ENCODE peak calls at places on chromosomes 3 and 15, in five cellular contexts. R is A549, X is H1, C is HepG2, E is K562. U is an unnamed sample.

GRCh38 chr3:53074761-53075742 is 29.2 kb upstream of the SFMBT1 start:
- DNase-seq in R (no peak), X (no peak), C (no peak), E (no peak), U (no peak)

GRCh38 chr3:45145681-45146614 is at the start of gene CDCP1:
- DNase-seq in R (peak), X (no peak), C (no peak), E (peak), U (no peak)

GRCh38 chr3:125107861-125108567 is 52.2 kb upstream of the HEG1 start:
- DNase-seq in R (no peak), X (no peak), C (no peak), E (no peak), U (peak)

GRCh38 chr15:56440226-56440770 is 24.6 kb downstream of the MNS1 start:
- DNase-seq in R (no peak), X (no peak), C (no peak), E (no peak), U (no peak)

GRCh38 chr3:162141232-162141631 is 644.6 kb downstream of the OTOL1 start:
- DNase-seq in R (no peak), X (no peak), C (no peak), E (no peak), U (no peak)

GRCh38 chr3:98697225-98697624 is 65.9 kb upstream of the ST3GAL6 start:
- DNase-seq in R (no peak), X (no peak), C (no peak), E (no peak), U (no peak)

GRCh38 chr3:190526787-190527767 is 13.2 kb downstream of the IL1RAP start:
- DNase-seq in R (no peak), X (no peak), C (peak), E (no peak), U (no peak)

GRCh38 chr15:75031773-75032302 is 8.4 kb downstream of the PPCDC start:
- DNase-seq in R (no peak), X (no peak), C (no peak), E (no peak), U (peak)

GRCh38 chr15:26772588-26773484 is at the start of gene GABRB3:
- DNase-seq in R (peak), X (no peak), C (no peak), E (no peak), U (no peak)

GRCh38 chr15:100338971-100339444 is 2.8 kb downstream of the ADAMTS17 start:
- DNase-seq in R (peak), X (no peak), C (peak), E (no peak), U (peak)

GRCh38 chr3:174355505-174355904 is 503.6 kb upstream of the NAALADL2 start:
- DNase-seq in R (no peak), X (no peak), C (no peak), E (no peak), U (peak)

GRCh38 chr3:156519758-156520162 is 35.2 kb downstream of the SSR3 start:
- DNase-seq in R (no peak), X (no peak), C (no peak), E (no peak), U (no peak)

GRCh38 chr3:161781381-161781780 is 284.8 kb downstream of the OTOL1 start:
- DNase-seq in R (no peak), X (no peak), C (peak), E (no peak), U (no peak)

GRCh38 chr3:52244061-52244628 is 1.4 kb upstream of the PPM1M start:
- DNase-seq in R (no peak), X (no peak), C (no peak), E (no peak), U (peak)

GRCh38 chr15:100765458-100766224 is 114.0 kb upstream of the ALDH1A3 start:
- DNase-seq in R (no peak), X (no peak), C (no peak), E (no peak), U (no peak)

GRCh38 chr3:59444293-59444671 is 394.5 kb upstream of the CFAP20DC start:
- DNase-seq in R (no peak), X (no peak), C (no peak), E (no peak), U (no peak)

GRCh38 chr15:86915811-86916331 is 836.2 kb downstream of the AGBL1 start:
- DNase-seq in R (peak), X (no peak), C (peak), E (peak), U (no peak)

GRCh38 chr3:42852443-42852842 is 23.2 kb downstream of the CYP8B1 start:
- DNase-seq in R (no peak), X (no peak), C (no peak), E (peak), U (no peak)

GRCh38 chr15:25176991-25177954 is 222.5 kb downstream of the SNRPN start:
- DNase-seq in R (no peak), X (no peak), C (no peak), E (no peak), U (no peak)

GRCh38 chr15:66921319-66921718 is 144.1 kb upstream of the SMAD3 start:
- DNase-seq in R (no peak), X (no peak), C (no peak), E (no peak), U (peak)

GRCh38 chr15:77983091-77983707 is 94.3 kb downstream of the TBC1D2B start:
- DNase-seq in R (no peak), X (no peak), C (peak), E (no peak), U (no peak)

GRCh38 chr3:148643389-148643840 is 54.3 kb upstream of the AGTR1 start:
- DNase-seq in R (no peak), X (no peak), C (no peak), E (no peak), U (no peak)

GRCh38 chr15:52103217-52104207 is 9.1 kb downstream of the BCL2L10 start:
- DNase-seq in R (peak), X (no peak), C (peak), E (no peak), U (peak)

GRCh38 chr15:52419494-52419893 is 109.2 kb downstream of the MYO5A start:
- DNase-seq in R (no peak), X (no peak), C (no peak), E (no peak), U (peak)

GRCh38 chr15:47196057-47196456 is 521.2 kb upstream of the SEMA6D start:
- DNase-seq in R (peak), X (peak), C (peak), E (peak), U (peak)
- TF ChIP-seq POLR2A in R (no peak), X (no peak), C (no peak), E (no peak), U (no peak)

GRCh38 chr3:64080839-64081630 is 57.7 kb upstream of the PSMD6 start:
- DNase-seq in R (no peak), X (no peak), C (no peak), E (no peak), U (no peak)

GRCh38 chr3:64082411-64082810 is 59.1 kb upstream of the PSMD6 start:
- DNase-seq in R (no peak), X (no peak), C (no peak), E (no peak), U (no peak)

GRCh38 chr3:64083588-64083974 is 60.3 kb upstream of the PSMD6 start:
- DNase-seq in R (no peak), X (no peak), C (no peak), E (no peak), U (no peak)

GRCh38 chr3:64084640-64085039 is 61.3 kb upstream of the PSMD6 start:
- DNase-seq in R (peak), X (no peak), C (peak), E (no peak), U (no peak)

DNA sequence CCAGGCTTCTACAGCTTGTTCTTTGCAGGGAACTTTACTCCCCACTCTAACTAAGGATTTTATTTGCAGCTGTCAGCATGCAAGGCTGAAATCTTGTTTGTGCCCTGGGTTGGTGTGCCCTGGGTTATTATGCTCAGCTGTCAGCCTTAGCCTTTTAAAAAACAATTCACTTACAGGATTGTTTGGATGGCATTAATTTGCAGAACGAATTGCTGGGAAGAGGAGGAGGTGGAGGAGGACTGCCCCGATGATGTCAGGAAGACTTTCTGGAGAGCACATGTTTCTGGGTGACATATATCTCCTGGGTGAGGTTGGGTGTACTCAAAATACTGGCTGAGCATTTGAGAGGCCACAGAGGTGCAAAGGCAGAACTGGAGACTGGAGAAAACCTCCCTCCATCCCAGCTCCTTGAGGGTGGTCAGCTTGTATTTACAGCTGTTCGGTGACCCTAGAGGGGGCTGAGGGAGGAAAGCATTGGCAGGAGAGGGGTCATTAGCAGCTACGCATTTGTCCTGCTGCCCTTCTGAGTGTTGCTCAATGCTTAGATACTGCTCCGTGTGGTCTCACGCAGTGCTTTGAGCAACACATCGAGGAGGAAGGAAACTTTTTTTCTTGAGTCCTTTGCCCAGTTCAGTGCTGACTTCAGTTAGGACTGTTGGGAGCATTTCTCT is 59.8 kb upstream of the PSMD6 start:
- DNase-seq in R (no peak), X (no peak), C (no peak), E (no peak), U (no peak)
- TF ChIP-seq JUN in R (no peak), X (no peak), C (no peak), E (no peak), U (no peak)

DNA sequence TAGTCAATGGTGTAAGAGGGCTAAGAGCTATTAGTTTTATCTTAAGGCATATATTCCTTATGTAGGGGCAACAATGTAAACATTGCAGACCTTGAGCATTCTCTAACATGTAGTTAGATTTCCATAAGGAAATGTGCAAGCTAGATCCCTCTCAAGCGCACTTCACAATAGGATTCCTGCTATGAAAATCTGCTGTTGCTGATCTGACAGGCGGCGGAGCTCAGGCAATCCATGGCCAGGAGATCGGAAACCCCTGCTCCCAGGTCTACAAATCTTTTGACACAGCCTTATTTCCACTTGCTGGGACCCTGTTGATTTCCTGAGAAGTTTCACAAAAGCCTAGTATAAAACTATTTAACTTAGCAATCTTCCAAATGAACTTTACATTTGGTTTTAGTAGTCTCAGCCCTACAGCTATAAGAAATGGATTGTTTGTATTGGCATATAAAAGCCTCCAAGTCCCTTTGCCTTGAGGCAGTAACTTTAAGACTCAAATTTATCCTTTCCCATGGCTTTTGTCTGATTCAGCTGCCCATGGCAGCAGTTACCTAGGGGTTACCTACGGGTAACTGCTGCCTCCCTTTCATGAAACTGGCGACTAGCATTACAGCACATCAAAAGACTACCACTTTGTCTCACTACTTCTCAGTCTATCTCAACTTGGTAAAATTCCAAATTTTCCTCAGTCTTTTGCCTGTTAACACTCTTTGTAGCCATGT is 22.7 kb downstream of the TRA2B start:
- DNase-seq in R (no peak), X (no peak), C (no peak), E (no peak), U (no peak)
- TF ChIP-seq POLR2A in R (no peak), X (no peak), C (no peak), E (peak), U (no peak)

GRCh38 chr3:165815682-165816081 is 21.5 kb downstream of the BCHE start:
- DNase-seq in R (no peak), X (no peak), C (no peak), E (no peak), U (no peak)

GRCh38 chr3:165817160-165817709 is 20.0 kb downstream of the BCHE start:
- DNase-seq in R (no peak), X (no peak), C (no peak), E (no peak), U (no peak)

GRCh38 chr3:165816209-165816608 is 21.0 kb downstream of the BCHE start:
- DNase-seq in R (no peak), X (no peak), C (no peak), E (no peak), U (no peak)

DNA sequence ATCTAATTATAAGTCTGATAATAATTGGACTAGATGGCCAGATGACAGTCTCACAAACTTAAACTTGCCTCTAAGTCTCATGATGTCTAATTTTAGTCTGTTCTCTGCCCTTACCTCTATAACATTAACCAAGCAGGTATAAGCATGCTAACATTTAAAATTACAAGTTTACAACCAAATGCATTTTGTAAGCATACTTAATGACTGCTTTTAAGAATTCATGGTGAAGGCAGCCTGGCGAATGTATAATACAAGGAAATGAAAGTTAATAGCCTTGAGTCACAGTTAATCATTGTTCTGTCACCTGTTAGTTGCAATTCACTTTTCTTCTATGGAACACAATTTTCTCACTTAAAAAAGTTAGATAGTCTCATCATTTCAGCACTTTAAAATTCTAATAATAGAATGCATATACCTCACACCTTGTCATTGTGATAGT is 16.5 kb downstream of the BCHE start:
- DNase-seq in R (no peak), X (no peak), C (no peak), E (no peak), U (peak)
- TF ChIP-seq JUN in R (no peak), X (no peak), C (no peak), E (no peak), U (no peak)

DNA sequence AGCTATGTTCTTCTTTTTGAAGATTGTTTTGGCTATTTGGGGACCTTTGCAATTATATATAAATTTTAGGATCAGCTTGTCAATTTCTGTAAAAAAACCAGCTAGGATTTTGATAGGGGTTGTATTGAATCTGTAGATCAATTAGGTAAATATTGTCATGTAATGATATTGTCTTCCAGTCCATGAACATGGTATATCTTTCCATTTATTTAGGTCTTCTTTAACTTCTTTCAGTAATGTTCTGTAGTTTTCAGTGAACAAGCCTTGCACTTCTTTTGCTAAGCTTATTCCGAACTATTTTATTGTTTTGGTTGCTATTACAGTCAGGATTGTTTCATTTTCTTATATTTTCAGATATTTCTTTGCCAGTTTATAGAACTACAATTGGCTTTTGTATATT is 175.8 kb upstream of the RARB start:
- DNase-seq in R (no peak), X (no peak), C (no peak), E (no peak), U (no peak)
- TF ChIP-seq POLR2A in R (no peak), X (no peak), C (no peak), E (no peak), U (no peak)

GRCh38 chr15:64748251-64748650 is 27.1 kb downstream of the RBPMS2 start:
- DNase-seq in R (no peak), X (no peak), C (no peak), E (no peak), U (no peak)

GRCh38 chr15:64746921-64747320 is 28.5 kb downstream of the RBPMS2 start:
- DNase-seq in R (no peak), X (no peak), C (no peak), E (no peak), U (no peak)

GRCh38 chr15:64746356-64746755 is 29.0 kb downstream of the RBPMS2 start:
- DNase-seq in R (no peak), X (no peak), C (no peak), E (no peak), U (no peak)

GRCh38 chr15:64749167-64749566 is 26.2 kb downstream of the RBPMS2 start:
- DNase-seq in R (no peak), X (no peak), C (no peak), E (no peak), U (no peak)

GRCh38 chr15:64747578-64747977 is 27.8 kb downstream of the RBPMS2 start:
- DNase-seq in R (no peak), X (no peak), C (no peak), E (no peak), U (no peak)
- TF ChIP-seq JUN in R (no peak), X (no peak), C (no peak), E (no peak), U (no peak)

DNA sequence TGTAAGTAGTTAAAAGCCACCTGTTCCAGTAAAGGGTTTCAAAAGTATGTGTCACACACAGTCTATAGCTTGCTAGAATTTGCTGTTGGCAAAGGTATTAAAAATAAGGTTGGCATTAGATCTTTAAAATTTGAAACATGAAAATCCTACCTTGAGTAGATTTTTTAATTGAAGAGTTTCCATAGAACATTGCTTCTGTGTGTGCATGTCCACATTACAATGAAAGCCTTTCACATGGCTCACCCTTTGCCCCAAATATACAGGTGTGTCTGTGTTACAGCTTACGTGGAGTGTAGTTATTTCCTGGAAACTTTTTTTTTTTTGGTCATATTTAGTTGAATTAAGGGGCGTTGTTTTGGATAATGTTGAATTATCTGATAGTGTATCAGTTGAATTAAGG is 2.2 kb downstream of the ABHD17C start:
- DNase-seq in R (no peak), X (no peak), C (no peak), E (no peak), U (no peak)
- TF ChIP-seq POLR2A in R (no peak), X (no peak), C (no peak), E (no peak), U (no peak)

GRCh38 chr3:100352296-100353178 is 18.0 kb downstream of the NIT2 start:
- DNase-seq in R (no peak), X (no peak), C (no peak), E (no peak), U (peak)
- TF ChIP-seq JUN in R (no peak), X (no peak), C (no peak), E (no peak), U (no peak)